ENCODE peak calls at places on chromosome 21, in four cellular contexts. M is psoas muscle; K is naive thymus-derived CD4-positive, alpha-beta T cell; F is HCT116. O is an unnamed sample.

GRCh38 chr21:38819719-38820147 is 14.0 kb downstream of the ETS2 start:
- DNase-seq in M (no peak), K (no peak), F (peak), O (no peak)

GRCh38 chr21:40191616-40192015 is 324.4 kb downstream of the PCP4 start:
- DNase-seq in M (no peak), K (no peak), F (no peak), O (no peak)

GRCh38 chr21:29072873-29073221 is 601 bp downstream of the CCT8 start:
- DNase-seq in M (no peak), K (no peak), F (no peak), O (no peak)

GRCh38 chr21:41908829-41909228 is 29.7 kb upstream of the PRDM15 start:
- DNase-seq in M (no peak), K (no peak), F (no peak), O (no peak)

GRCh38 chr21:27802816-27803475 is 836.1 kb upstream of the ADAMTS5 start:
- DNase-seq in M (no peak), K (no peak), F (no peak), O (no peak)

GRCh38 chr21:28961927-28962326 is 30.8 kb downstream of the LTN1 start:
- DNase-seq in M (no peak), K (no peak), F (no peak), O (no peak)

GRCh38 chr21:37712204-37712934 is 203.9 kb downstream of the KCNJ6 start:
- DNase-seq in M (peak), K (no peak), F (peak), O (peak)

GRCh38 chr21:41210405-41211040 is 42.6 kb downstream of the BACE2 start:
- DNase-seq in M (no peak), K (no peak), F (no peak), O (no peak)

GRCh38 chr21:32803651-32804050 is 32.1 kb upstream of the PAXBP1 start:
- DNase-seq in M (no peak), K (no peak), F (no peak), O (no peak)

GRCh38 chr21:38140192-38140905 is 116.4 kb upstream of the KCNJ15 start:
- DNase-seq in M (peak), K (no peak), F (no peak), O (no peak)

GRCh38 chr21:33668180-33668579 is 25.9 kb downstream of the ITSN1 start:
- DNase-seq in M (no peak), K (no peak), F (no peak), O (no peak)

GRCh38 chr21:14874379-14874778 is 190.4 kb downstream of the NRIP1 start:
- DNase-seq in M (no peak), K (no peak), F (no peak), O (no peak)

GRCh38 chr21:14877581-14878228 is 187.1 kb downstream of the NRIP1 start:
- DNase-seq in M (no peak), K (no peak), F (no peak), O (no peak)

GRCh38 chr21:14875704-14876364 is 189.0 kb downstream of the NRIP1 start:
- DNase-seq in M (no peak), K (no peak), F (no peak), O (no peak)

GRCh38 chr21:14876464-14876863 is 188.3 kb downstream of the NRIP1 start:
- DNase-seq in M (no peak), K (no peak), F (no peak), O (no peak)

GRCh38 chr21:14875186-14875585 is 189.6 kb downstream of the NRIP1 start:
- DNase-seq in M (no peak), K (no peak), F (no peak), O (no peak)
- H3K27ac ChIP-seq in M (no peak), K (no peak), F (peak), O (no peak)

GRCh38 chr21:25640671-25641292 is 1.7 kb downstream of the JAM2 start:
- DNase-seq in M (no peak), K (no peak), F (no peak), O (no peak)
- H3K27ac ChIP-seq in M (peak), K (no peak), F (no peak), O (no peak)

GRCh38 chr21:45740088-45740440 is 96.5 kb downstream of the PCBP3 start:
- DNase-seq in M (no peak), K (no peak), F (no peak), O (no peak)
- H3K27ac ChIP-seq in M (no peak), K (no peak), F (no peak), O (no peak)

GRCh38 chr21:18030248-18030647 is 211.1 kb upstream of the C21orf91 start:
- DNase-seq in M (no peak), K (no peak), F (no peak), O (peak)
- H3K27ac ChIP-seq in M (no peak), K (no peak), F (no peak), O (peak)

GRCh38 chr21:44594406-44594916 is 2.2 kb upstream of the KRTAP10-6 start:
- DNase-seq in M (no peak), K (no peak), F (no peak), O (no peak)
- H3K27ac ChIP-seq in M (no peak), K (no peak), F (no peak), O (no peak)

GRCh38 chr21:36385909-36386642 is 884 bp downstream of the CHAF1B start:
- DNase-seq in M (no peak), K (no peak), F (no peak), O (no peak)
- H3K27ac ChIP-seq in M (peak), K (peak), F (peak), O (peak)

GRCh38 chr21:14959343-14959742 is 105.5 kb downstream of the NRIP1 start:
- DNase-seq in M (no peak), K (no peak), F (no peak), O (no peak)
- H3K27ac ChIP-seq in M (no peak), K (no peak), F (no peak), O (no peak)

O was measured in epithelial cell of prostate.